ENCODE peak calls at places on chromosomes 11 and 22, in nine cellular contexts. J is osteoblast; R is foreskin fibroblast; Q is sigmoid colon; S is fibroblast of pulmonary artery; W is HCT116; G is CD8-positive, alpha-beta T cell; T is DND-41; F is cardiac fibroblast. X is an unnamed sample.

GRCh38 chr11:3154001-3154599 is 11.0 kb downstream of the OSBPL5 start:
- DNase-seq in J (peak; percentile 38), R (no peak), Q (no peak), S (no peak), W (no peak), G (no peak), T (no peak), F (no peak), X (no peak)

GRCh38 chr11:13772223-13773046 is 104.0 kb downstream of the FAR1 start:
- DNase-seq in J (peak; percentile 50), R (peak; percentile 76), Q (no peak), S (peak; percentile 80), W (peak; percentile 67), G (no peak), T (no peak), F (peak; percentile 80), X (peak; percentile 24)

GRCh38 chr22:18090286-18090685 is 12.5 kb downstream of the PEX26 start:
- DNase-seq in J (no peak), R (no peak), Q (no peak), S (no peak), W (no peak), G (no peak), T (no peak), F (no peak), X (no peak)

GRCh38 chr11:131912127-131912526 is 541.7 kb downstream of the NTM start:
- DNase-seq in J (peak; percentile 62), R (peak; percentile 25), Q (no peak), S (no peak), W (no peak), G (no peak), T (no peak), F (no peak), X (no peak)

GRCh38 chr11:44143987-44144909 is 48.8 kb downstream of the EXT2 start:
- DNase-seq in J (no peak), R (no peak), Q (no peak), S (no peak), W (peak; percentile 15), G (no peak), T (no peak), F (peak; percentile 5), X (no peak)

GRCh38 chr11:87425391-87425790 is 387.7 kb downstream of the TMEM135 start:
- DNase-seq in J (peak; percentile 73), R (peak; percentile 72), Q (no peak), S (no peak), W (no peak), G (no peak), T (no peak), F (peak; percentile 25), X (no peak)

GRCh38 chr11:91997178-91997577 is 227.4 kb upstream of the FAT3 start:
- DNase-seq in J (no peak), R (no peak), Q (no peak), S (no peak), W (no peak), G (no peak), T (no peak), F (no peak), X (no peak)

GRCh38 chr22:19331474-19331873 is 40.0 kb upstream of the CLTCL1 start:
- DNase-seq in J (no peak), R (no peak), Q (no peak), S (no peak), W (no peak), G (no peak), T (no peak), F (no peak), X (no peak)

GRCh38 chr11:18772211-18772610 is 19.4 kb downstream of the PTPN5 start:
- DNase-seq in J (no peak), R (peak; percentile 66), Q (no peak), S (peak; percentile 27), W (no peak), G (no peak), T (no peak), F (no peak), X (no peak)

GRCh38 chr11:43934359-43935130 is 7.9 kb upstream of the C11orf96 start:
- DNase-seq in J (peak; percentile 39), R (no peak), Q (no peak), S (no peak), W (no peak), G (no peak), T (no peak), F (no peak), X (no peak)

GRCh38 chr11:30487200-30487898 is 98.8 kb downstream of the MPPED2 start:
- DNase-seq in J (no peak), R (no peak), Q (peak; percentile 67), S (no peak), W (no peak), G (no peak), T (no peak), F (no peak), X (no peak)

GRCh38 chr11:13098890-13099289 is 89.8 kb downstream of the RASSF10 start:
- DNase-seq in J (no peak), R (no peak), Q (no peak), S (no peak), W (no peak), G (no peak), T (no peak), F (no peak), X (no peak)

GRCh38 chr22:22802346-22802970 is 85.2 kb upstream of the IGLL5 start:
- DNase-seq in J (no peak), R (no peak), Q (no peak), S (no peak), W (no peak), G (peak; percentile 43), T (peak; percentile 59), F (peak; percentile 3), X (no peak)

GRCh38 chr11:124551987-124552386 is 8.5 kb upstream of the OR8B12 start:
- DNase-seq in J (no peak), R (no peak), Q (no peak), S (no peak), W (no peak), G (no peak), T (no peak), F (peak; percentile 8), X (no peak)

GRCh38 chr11:88552377-88553029 is 215.0 kb upstream of the CTSC start:
- DNase-seq in J (peak; percentile 32), R (peak; percentile 82), Q (no peak), S (peak; percentile 66), W (peak; percentile 48), G (peak; percentile 13), T (peak; percentile 73), F (peak; percentile 73), X (no peak)

GRCh38 chr11:28346209-28346608 is 238.0 kb downstream of the METTL15 start:
- DNase-seq in J (no peak), R (no peak), Q (no peak), S (no peak), W (no peak), G (no peak), T (no peak), F (no peak), X (no peak)

GRCh38 chr11:292211-293121 is 3.5 kb downstream of the PGGHG start:
- DNase-seq in J (peak; percentile 90), R (no peak), Q (peak; percentile 60), S (no peak), W (no peak), G (no peak), T (no peak), F (no peak), X (no peak)

GRCh38 chr11:108664730-108665525 is at the start of gene DDX10:
- DNase-seq in J (peak; percentile 95), R (peak; percentile 99), Q (peak; percentile 99), S (peak; percentile 99), W (peak; percentile 97), G (peak; percentile 98), T (peak; percentile 97), F (peak; percentile 99), X (peak; percentile 97)
- TF ChIP-seq CTCF in J (no peak), R (no peak), Q (no peak), S (peak; percentile 3), W (peak; percentile 6), G (no peak), T (peak; percentile 44), F (no peak), X (peak; percentile 28)

DNA sequence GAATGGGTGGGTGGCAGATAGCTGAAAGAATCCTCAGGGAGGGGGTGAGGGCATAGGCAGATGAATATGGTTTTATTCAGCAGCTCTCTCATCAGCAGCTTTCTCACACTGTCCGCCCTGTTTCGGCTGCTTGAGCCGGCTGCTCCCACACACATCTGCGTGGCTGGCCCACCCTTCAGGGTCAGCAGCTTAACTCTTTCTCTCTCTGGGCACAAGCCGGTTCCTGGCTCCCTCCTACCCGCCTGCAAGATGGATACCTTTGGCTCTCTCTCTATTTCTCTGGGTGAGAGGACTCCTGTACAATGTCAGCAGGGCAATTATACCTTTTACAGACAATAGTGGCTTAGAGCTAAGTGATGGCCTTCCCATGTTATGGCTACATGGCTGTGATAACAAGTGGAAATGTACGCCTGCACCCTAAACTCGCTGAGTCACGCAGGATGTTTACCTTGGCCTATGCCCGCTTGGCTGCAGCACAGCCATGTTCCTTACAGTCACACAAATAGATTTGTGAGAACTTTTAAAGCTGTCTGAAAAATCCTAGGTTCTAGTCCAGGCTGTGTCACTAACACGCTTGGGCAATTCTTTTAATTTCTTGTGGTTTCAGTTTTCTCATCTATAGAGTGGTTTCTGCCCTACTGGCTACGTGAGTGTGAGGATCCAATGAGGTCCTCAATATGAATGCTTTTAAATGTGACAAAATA is 4.1 kb downstream of the MMP20 start:
- DNase-seq in J (peak; percentile 26), R (peak; percentile 46), Q (no peak), S (peak; percentile 80), W (no peak), G (no peak), T (no peak), F (peak; percentile 88), X (no peak)
- TF ChIP-seq CTCF in J (no peak), R (no peak), Q (no peak), S (no peak), W (no peak), G (no peak), T (no peak), F (no peak), X (no peak)

DNA sequence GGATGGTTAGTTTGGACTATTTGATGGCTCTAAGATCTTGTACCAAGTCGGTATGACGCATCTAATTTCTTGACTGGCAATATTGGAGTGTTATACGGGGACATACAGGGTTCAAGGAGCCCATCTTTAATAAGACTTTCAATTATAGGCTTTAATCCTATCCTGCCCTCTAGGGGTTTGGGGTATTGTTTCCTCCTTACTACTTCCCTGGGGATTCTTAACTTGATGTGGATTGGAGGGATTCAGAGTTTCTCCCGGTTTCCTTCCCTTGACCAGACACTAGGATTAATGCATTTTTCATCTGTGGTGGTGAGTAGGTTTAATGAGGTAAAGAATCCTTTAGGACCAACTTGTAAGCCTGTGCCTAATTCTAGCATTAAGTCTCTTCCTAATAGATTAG is 18.8 kb downstream of the CYP2D6 start:
- DNase-seq in J (no peak), R (no peak), Q (no peak), S (no peak), W (no peak), G (no peak), T (no peak), F (no peak), X (no peak)
- TF ChIP-seq CTCF in J (no peak), R (no peak), Q (no peak), S (no peak), W (no peak), G (no peak), T (no peak), F (no peak), X (no peak)

GRCh38 chr11:130449246-130449990 is 973 bp downstream of the ADAMTS15 start:
- DNase-seq in J (peak; percentile 82), R (peak; percentile 50), Q (no peak), S (no peak), W (no peak), G (no peak), T (no peak), F (peak; percentile 29), X (no peak)
- TF ChIP-seq CTCF in J (no peak), R (no peak), Q (no peak), S (no peak), W (no peak), G (no peak), T (no peak), F (no peak), X (no peak)

X was measured in AG09319.